ENCODE peak calls at places on chromosomes 16 and 17, in ten cellular contexts. One of them, this sample, is unnamed.

GRCh38 chr16:17845031-17845430 is 374.3 kb upstream of the XYLT1 start:
- DNase-seq in midbrain: no peak
- DNase-seq in EH: no peak
- DNase-seq in fibroblast of the conjunctiva: no peak
- DNase-seq in stimulated activated CD4-positive, alpha-beta T cell treated with anti-CD3 and anti-CD28 coated beads, Interleukin-4, amount 100 ng/mL, for 1 hour: no peak
- DNase-seq in activated CD4-positive, alpha-beta T cell treated with anti-CD3 and anti-CD28 coated beads for 48 hours: no peak
- DNase-seq in GM04503: no peak
- DNase-seq in astrocyte of the cerebellum: no peak
- DNase-seq in Daoy: no peak
- DNase-seq in neural crest cell: no peak
- DNase-seq in this sample: no peak

GRCh38 chr16:84144301-84144858 is 597 bp downstream of the HSDL1 start:
- DNase-seq in astrocyte of the cerebellum: no peak
- DNase-seq in neural crest cell: peak; percentile 23
- DNase-seq in activated CD4-positive, alpha-beta T cell treated with anti-CD3 and anti-CD28 coated beads for 48 hours: peak; percentile 64
- DNase-seq in GM04503: no peak
- DNase-seq in stimulated activated CD4-positive, alpha-beta T cell treated with anti-CD3 and anti-CD28 coated beads, Interleukin-4, amount 100 ng/mL, for 1 hour: peak; percentile 35
- DNase-seq in fibroblast of the conjunctiva: no peak
- DNase-seq in EH: peak; percentile 33
- DNase-seq in midbrain: no peak
- DNase-seq in Daoy: peak; percentile 33
- DNase-seq in this sample: peak; percentile 10

GRCh38 chr17:64702815-64703214 is 40.7 kb upstream of the SMURF2 start:
- DNase-seq in Daoy: no peak
- DNase-seq in midbrain: no peak
- DNase-seq in neural crest cell: no peak
- DNase-seq in fibroblast of the conjunctiva: no peak
- DNase-seq in stimulated activated CD4-positive, alpha-beta T cell treated with anti-CD3 and anti-CD28 coated beads, Interleukin-4, amount 100 ng/mL, for 1 hour: no peak
- DNase-seq in GM04503: no peak
- DNase-seq in activated CD4-positive, alpha-beta T cell treated with anti-CD3 and anti-CD28 coated beads for 48 hours: no peak
- DNase-seq in astrocyte of the cerebellum: no peak
- DNase-seq in EH: no peak
- DNase-seq in this sample: no peak

GRCh38 chr16:57092786-57093301 is 461 bp downstream of the CPNE2 start:
- DNase-seq in activated CD4-positive, alpha-beta T cell treated with anti-CD3 and anti-CD28 coated beads for 48 hours: peak; percentile 51
- DNase-seq in Daoy: peak; percentile 28
- DNase-seq in fibroblast of the conjunctiva: no peak
- DNase-seq in midbrain: peak; percentile 45
- DNase-seq in GM04503: no peak
- DNase-seq in neural crest cell: peak; percentile 33
- DNase-seq in stimulated activated CD4-positive, alpha-beta T cell treated with anti-CD3 and anti-CD28 coated beads, Interleukin-4, amount 100 ng/mL, for 1 hour: peak; percentile 61
- DNase-seq in EH: peak; percentile 35
- DNase-seq in astrocyte of the cerebellum: no peak
- DNase-seq in this sample: no peak

GRCh38 chr17:78230252-78230962 is 1.0 kb upstream of the TMEM235 start:
- DNase-seq in neural crest cell: no peak
- DNase-seq in fibroblast of the conjunctiva: no peak
- DNase-seq in GM04503: no peak
- DNase-seq in stimulated activated CD4-positive, alpha-beta T cell treated with anti-CD3 and anti-CD28 coated beads, Interleukin-4, amount 100 ng/mL, for 1 hour: no peak
- DNase-seq in activated CD4-positive, alpha-beta T cell treated with anti-CD3 and anti-CD28 coated beads for 48 hours: no peak
- DNase-seq in midbrain: no peak
- DNase-seq in Daoy: peak; percentile 8
- DNase-seq in astrocyte of the cerebellum: no peak
- DNase-seq in EH: no peak
- DNase-seq in this sample: no peak

GRCh38 chr16:261031-261691 is 14.6 kb downstream of the RGS11 start:
- DNase-seq in Daoy: no peak
- DNase-seq in neural crest cell: no peak
- DNase-seq in activated CD4-positive, alpha-beta T cell treated with anti-CD3 and anti-CD28 coated beads for 48 hours: no peak
- DNase-seq in stimulated activated CD4-positive, alpha-beta T cell treated with anti-CD3 and anti-CD28 coated beads, Interleukin-4, amount 100 ng/mL, for 1 hour: no peak
- DNase-seq in EH: no peak
- DNase-seq in astrocyte of the cerebellum: no peak
- DNase-seq in midbrain: no peak
- DNase-seq in GM04503: no peak
- DNase-seq in fibroblast of the conjunctiva: no peak
- DNase-seq in this sample: no peak

GRCh38 chr17:350706-351435 is 1.7 kb downstream of the RPH3AL start:
- DNase-seq in Daoy: peak; percentile 83
- DNase-seq in astrocyte of the cerebellum: no peak
- DNase-seq in fibroblast of the conjunctiva: no peak
- DNase-seq in stimulated activated CD4-positive, alpha-beta T cell treated with anti-CD3 and anti-CD28 coated beads, Interleukin-4, amount 100 ng/mL, for 1 hour: no peak
- DNase-seq in EH: peak; percentile 75
- DNase-seq in midbrain: peak; percentile 59
- DNase-seq in activated CD4-positive, alpha-beta T cell treated with anti-CD3 and anti-CD28 coated beads for 48 hours: no peak
- DNase-seq in GM04503: peak; percentile 77
- DNase-seq in neural crest cell: no peak
- DNase-seq in this sample: peak; percentile 33

GRCh38 chr16:56708418-56708817 is 21.5 kb upstream of the NUP93 start:
- DNase-seq in activated CD4-positive, alpha-beta T cell treated with anti-CD3 and anti-CD28 coated beads for 48 hours: no peak
- DNase-seq in GM04503: no peak
- DNase-seq in EH: no peak
- DNase-seq in midbrain: no peak
- DNase-seq in stimulated activated CD4-positive, alpha-beta T cell treated with anti-CD3 and anti-CD28 coated beads, Interleukin-4, amount 100 ng/mL, for 1 hour: no peak
- DNase-seq in fibroblast of the conjunctiva: no peak
- DNase-seq in neural crest cell: no peak
- DNase-seq in astrocyte of the cerebellum: no peak
- DNase-seq in Daoy: no peak
- DNase-seq in this sample: no peak

GRCh38 chr16:51825740-51826139 is 674.7 kb upstream of the SALL1 start:
- DNase-seq in neural crest cell: no peak
- DNase-seq in EH: no peak
- DNase-seq in Daoy: no peak
- DNase-seq in fibroblast of the conjunctiva: no peak
- DNase-seq in activated CD4-positive, alpha-beta T cell treated with anti-CD3 and anti-CD28 coated beads for 48 hours: no peak
- DNase-seq in astrocyte of the cerebellum: no peak
- DNase-seq in stimulated activated CD4-positive, alpha-beta T cell treated with anti-CD3 and anti-CD28 coated beads, Interleukin-4, amount 100 ng/mL, for 1 hour: no peak
- DNase-seq in GM04503: no peak
- DNase-seq in midbrain: no peak
- DNase-seq in this sample: no peak

GRCh38 chr16:57994778-57995177 is 5.7 kb downstream of the ZNF319 start:
- DNase-seq in neural crest cell: peak; percentile 32
- DNase-seq in GM04503: no peak
- DNase-seq in stimulated activated CD4-positive, alpha-beta T cell treated with anti-CD3 and anti-CD28 coated beads, Interleukin-4, amount 100 ng/mL, for 1 hour: peak; percentile 24
- DNase-seq in Daoy: peak; percentile 67
- DNase-seq in fibroblast of the conjunctiva: no peak
- DNase-seq in midbrain: no peak
- DNase-seq in astrocyte of the cerebellum: no peak
- DNase-seq in EH: peak; percentile 60
- DNase-seq in activated CD4-positive, alpha-beta T cell treated with anti-CD3 and anti-CD28 coated beads for 48 hours: peak; percentile 45
- DNase-seq in this sample: peak; percentile 44

GRCh38 chr17:46792071-46792470 is 26.4 kb downstream of the WNT3 start:
- DNase-seq in neural crest cell: no peak
- DNase-seq in astrocyte of the cerebellum: no peak
- DNase-seq in activated CD4-positive, alpha-beta T cell treated with anti-CD3 and anti-CD28 coated beads for 48 hours: no peak
- DNase-seq in stimulated activated CD4-positive, alpha-beta T cell treated with anti-CD3 and anti-CD28 coated beads, Interleukin-4, amount 100 ng/mL, for 1 hour: no peak
- DNase-seq in midbrain: no peak
- DNase-seq in fibroblast of the conjunctiva: no peak
- DNase-seq in Daoy: no peak
- DNase-seq in EH: no peak
- DNase-seq in GM04503: no peak
- DNase-seq in this sample: no peak

GRCh38 chr16:3164121-3164991 is 23.6 kb upstream of the OR1F1 start:
- DNase-seq in midbrain: no peak
- DNase-seq in Daoy: no peak
- DNase-seq in astrocyte of the cerebellum: no peak
- DNase-seq in GM04503: no peak
- DNase-seq in EH: no peak
- DNase-seq in neural crest cell: no peak
- DNase-seq in stimulated activated CD4-positive, alpha-beta T cell treated with anti-CD3 and anti-CD28 coated beads, Interleukin-4, amount 100 ng/mL, for 1 hour: no peak
- DNase-seq in fibroblast of the conjunctiva: no peak
- DNase-seq in activated CD4-positive, alpha-beta T cell treated with anti-CD3 and anti-CD28 coated beads for 48 hours: no peak
- DNase-seq in this sample: no peak

This sample was measured in HT1080.